ENCODE peak calls at places on chromosomes 11 and 22, in eight cellular contexts. One of them, this sample, is unnamed. For H3K4me1, the result is how much of the 10 kb centered on the place peaks cover.

GRCh38 chr11:125071831-125072209 is 8.7 kb downstream of the SLC37A2 start:
- DNase-seq in effector memory CD4-positive, alpha-beta T cell: no peak
- DNase-seq in IMR-90: no peak
- DNase-seq in cardiac muscle cell: no peak
- DNase-seq in left ventricle myocardium inferior: no peak
- DNase-seq in CD8-positive, alpha-beta T cell: no peak
- DNase-seq in ovary: no peak
- DNase-seq in pancreas: peak
- DNase-seq in this sample: no peak

GRCh38 chr22:27110985-27111451 is 453.6 kb downstream of the MIAT start:
- DNase-seq in effector memory CD4-positive, alpha-beta T cell: no peak
- DNase-seq in IMR-90: peak
- DNase-seq in cardiac muscle cell: peak
- DNase-seq in left ventricle myocardium inferior: no peak
- DNase-seq in CD8-positive, alpha-beta T cell: no peak
- DNase-seq in ovary: no peak
- DNase-seq in pancreas: no peak
- DNase-seq in this sample: no peak

GRCh38 chr11:120288021-120288420 is 37.1 kb upstream of the TLCD5 start:
- DNase-seq in effector memory CD4-positive, alpha-beta T cell: no peak
- DNase-seq in IMR-90: no peak
- DNase-seq in cardiac muscle cell: no peak
- DNase-seq in left ventricle myocardium inferior: no peak
- DNase-seq in CD8-positive, alpha-beta T cell: no peak
- DNase-seq in ovary: no peak
- DNase-seq in pancreas: no peak
- DNase-seq in this sample: no peak

GRCh38 chr22:46897246-46897623 is 134.8 kb downstream of the TBC1D22A start:
- DNase-seq in effector memory CD4-positive, alpha-beta T cell: no peak
- DNase-seq in IMR-90: no peak
- DNase-seq in cardiac muscle cell: no peak
- DNase-seq in left ventricle myocardium inferior: no peak
- DNase-seq in CD8-positive, alpha-beta T cell: no peak
- DNase-seq in ovary: no peak
- DNase-seq in pancreas: no peak
- DNase-seq in this sample: peak

GRCh38 chr11:66336234-66337102 is at the start of gene RIN1:
- DNase-seq in effector memory CD4-positive, alpha-beta T cell: peak
- DNase-seq in IMR-90: peak
- DNase-seq in cardiac muscle cell: peak
- DNase-seq in left ventricle myocardium inferior: no peak
- DNase-seq in CD8-positive, alpha-beta T cell: no peak
- DNase-seq in ovary: peak
- DNase-seq in pancreas: peak
- DNase-seq in this sample: no peak

GRCh38 chr11:21888814-21889213 is 304.1 kb upstream of the ANO5 start:
- DNase-seq in effector memory CD4-positive, alpha-beta T cell: no peak
- DNase-seq in IMR-90: no peak
- DNase-seq in cardiac muscle cell: no peak
- DNase-seq in left ventricle myocardium inferior: no peak
- DNase-seq in CD8-positive, alpha-beta T cell: no peak
- DNase-seq in ovary: no peak
- DNase-seq in pancreas: no peak
- DNase-seq in this sample: no peak

GRCh38 chr11:2436013-2436520 is 8.2 kb downstream of the TRPM5 start:
- DNase-seq in effector memory CD4-positive, alpha-beta T cell: no peak
- DNase-seq in IMR-90: no peak
- DNase-seq in cardiac muscle cell: no peak
- DNase-seq in left ventricle myocardium inferior: no peak
- DNase-seq in CD8-positive, alpha-beta T cell: no peak
- DNase-seq in ovary: peak
- DNase-seq in pancreas: no peak
- DNase-seq in this sample: no peak

GRCh38 chr11:134700101-134700640 is 288.1 kb upstream of the B3GAT1 start:
- DNase-seq in effector memory CD4-positive, alpha-beta T cell: no peak
- DNase-seq in IMR-90: no peak
- DNase-seq in cardiac muscle cell: no peak
- DNase-seq in left ventricle myocardium inferior: no peak
- DNase-seq in CD8-positive, alpha-beta T cell: no peak
- DNase-seq in ovary: no peak
- DNase-seq in pancreas: no peak
- DNase-seq in this sample: no peak

GRCh38 chr22:18000441-18001039 is 23.8 kb downstream of the MICAL3 start:
- DNase-seq in effector memory CD4-positive, alpha-beta T cell: peak
- DNase-seq in IMR-90: no peak
- DNase-seq in cardiac muscle cell: peak
- DNase-seq in left ventricle myocardium inferior: no peak
- DNase-seq in CD8-positive, alpha-beta T cell: peak
- DNase-seq in ovary: peak
- DNase-seq in pancreas: peak
- DNase-seq in this sample: peak

GRCh38 chr11:125886997-125887372 is 483 bp upstream of the HYLS1 start:
- DNase-seq in effector memory CD4-positive, alpha-beta T cell: no peak
- DNase-seq in IMR-90: no peak
- DNase-seq in cardiac muscle cell: peak
- DNase-seq in left ventricle myocardium inferior: peak
- DNase-seq in CD8-positive, alpha-beta T cell: no peak
- DNase-seq in ovary: no peak
- DNase-seq in pancreas: peak
- DNase-seq in this sample: peak

GRCh38 chr22:25495286-25495685 is 69.2 kb upstream of the GRK3 start:
- DNase-seq in effector memory CD4-positive, alpha-beta T cell: no peak
- DNase-seq in IMR-90: peak
- DNase-seq in cardiac muscle cell: no peak
- DNase-seq in left ventricle myocardium inferior: no peak
- DNase-seq in CD8-positive, alpha-beta T cell: no peak
- DNase-seq in ovary: no peak
- DNase-seq in pancreas: no peak
- DNase-seq in this sample: no peak

GRCh38 chr11:69297926-69298777 is 4.2 kb downstream of the MYEOV start:
- DNase-seq in effector memory CD4-positive, alpha-beta T cell: peak
- DNase-seq in IMR-90: peak
- DNase-seq in cardiac muscle cell: peak
- DNase-seq in left ventricle myocardium inferior: peak
- DNase-seq in CD8-positive, alpha-beta T cell: no peak
- DNase-seq in ovary: no peak
- DNase-seq in pancreas: no peak
- DNase-seq in this sample: peak

GRCh38 chr11:68828155-68828931 is 13.4 kb downstream of the CPT1A start:
- DNase-seq in effector memory CD4-positive, alpha-beta T cell: no peak
- DNase-seq in IMR-90: no peak
- DNase-seq in cardiac muscle cell: no peak
- DNase-seq in left ventricle myocardium inferior: peak
- DNase-seq in CD8-positive, alpha-beta T cell: no peak
- DNase-seq in ovary: no peak
- DNase-seq in pancreas: peak
- DNase-seq in this sample: peak

GRCh38 chr11:93775289-93775688 is 8.8 kb upstream of the MED17 start:
- DNase-seq in effector memory CD4-positive, alpha-beta T cell: no peak
- DNase-seq in IMR-90: no peak
- DNase-seq in cardiac muscle cell: peak
- DNase-seq in left ventricle myocardium inferior: no peak
- DNase-seq in CD8-positive, alpha-beta T cell: no peak
- DNase-seq in ovary: no peak
- DNase-seq in pancreas: no peak
- DNase-seq in this sample: no peak

GRCh38 chr22:42939941-42940653 is 74.9 kb downstream of the PACSIN2 start:
- DNase-seq in effector memory CD4-positive, alpha-beta T cell: no peak
- DNase-seq in IMR-90: peak
- DNase-seq in cardiac muscle cell: peak
- DNase-seq in left ventricle myocardium inferior: no peak
- DNase-seq in CD8-positive, alpha-beta T cell: no peak
- DNase-seq in ovary: no peak
- DNase-seq in pancreas: peak
- DNase-seq in this sample: no peak

GRCh38 chr22:25141994-25142620 is 57.6 kb upstream of the CRYBB3 start:
- DNase-seq in effector memory CD4-positive, alpha-beta T cell: no peak
- DNase-seq in IMR-90: no peak
- DNase-seq in cardiac muscle cell: no peak
- DNase-seq in left ventricle myocardium inferior: no peak
- DNase-seq in CD8-positive, alpha-beta T cell: no peak
- DNase-seq in ovary: no peak
- DNase-seq in pancreas: no peak
- DNase-seq in this sample: no peak

GRCh38 chr22:29226246-29226981 is 20.7 kb downstream of the EMID1 start:
- DNase-seq in effector memory CD4-positive, alpha-beta T cell: no peak
- DNase-seq in IMR-90: no peak
- DNase-seq in cardiac muscle cell: no peak
- DNase-seq in left ventricle myocardium inferior: no peak
- DNase-seq in CD8-positive, alpha-beta T cell: no peak
- DNase-seq in ovary: no peak
- DNase-seq in pancreas: no peak
- DNase-seq in this sample: no peak

GRCh38 chr11:126956664-126957063 is 43.9 kb downstream of the KIRREL3 start:
- DNase-seq in effector memory CD4-positive, alpha-beta T cell: no peak
- DNase-seq in IMR-90: no peak
- DNase-seq in cardiac muscle cell: no peak
- DNase-seq in left ventricle myocardium inferior: no peak
- DNase-seq in CD8-positive, alpha-beta T cell: no peak
- DNase-seq in ovary: no peak
- DNase-seq in pancreas: no peak
- DNase-seq in this sample: no peak

GRCh38 chr11:79198898-79199250 is 242.0 kb downstream of the TENM4 start:
- DNase-seq in effector memory CD4-positive, alpha-beta T cell: no peak
- DNase-seq in IMR-90: peak
- DNase-seq in cardiac muscle cell: peak
- DNase-seq in left ventricle myocardium inferior: no peak
- DNase-seq in CD8-positive, alpha-beta T cell: no peak
- DNase-seq in ovary: no peak
- DNase-seq in pancreas: no peak
- DNase-seq in this sample: no peak

GRCh38 chr11:69864589-69864929 is 45.3 kb upstream of the FGF3 start:
- DNase-seq in effector memory CD4-positive, alpha-beta T cell: no peak
- DNase-seq in IMR-90: no peak
- DNase-seq in cardiac muscle cell: no peak
- DNase-seq in left ventricle myocardium inferior: no peak
- DNase-seq in CD8-positive, alpha-beta T cell: no peak
- DNase-seq in ovary: no peak
- DNase-seq in pancreas: no peak
- DNase-seq in this sample: no peak

GRCh38 chr11:73325036-73325981 is 17.2 kb downstream of the ARHGEF17 start:
- DNase-seq in effector memory CD4-positive, alpha-beta T cell: no peak
- DNase-seq in IMR-90: peak
- DNase-seq in cardiac muscle cell: peak
- DNase-seq in left ventricle myocardium inferior: peak
- DNase-seq in CD8-positive, alpha-beta T cell: no peak
- DNase-seq in ovary: no peak
- DNase-seq in pancreas: no peak
- DNase-seq in this sample: no peak
- H3K27ac ChIP-seq in effector memory CD4-positive, alpha-beta T cell: no peak
- H3K27ac ChIP-seq in IMR-90: peak
- H3K27ac ChIP-seq in cardiac muscle cell: peak
- H3K27ac ChIP-seq in left ventricle myocardium inferior: peak
- H3K27ac ChIP-seq in CD8-positive, alpha-beta T cell: no peak
- H3K27ac ChIP-seq in ovary: peak
- H3K27ac ChIP-seq in pancreas: no peak
- H3K27ac ChIP-seq in this sample: peak

GRCh38 chr11:128205796-128206195 is 381.6 kb downstream of the ETS1 start:
- DNase-seq in effector memory CD4-positive, alpha-beta T cell: no peak
- DNase-seq in IMR-90: no peak
- DNase-seq in cardiac muscle cell: no peak
- DNase-seq in left ventricle myocardium inferior: no peak
- DNase-seq in CD8-positive, alpha-beta T cell: no peak
- DNase-seq in ovary: no peak
- DNase-seq in pancreas: no peak
- DNase-seq in this sample: no peak
- H3K4me1 ChIP-seq in effector memory CD4-positive, alpha-beta T cell: under half
- H3K4me1 ChIP-seq in IMR-90: under half
- H3K4me1 ChIP-seq in cardiac muscle cell: under half
- H3K4me1 ChIP-seq in left ventricle myocardium inferior: under half
- H3K4me1 ChIP-seq in CD8-positive, alpha-beta T cell: under half
- H3K4me1 ChIP-seq in ovary: under half
- H3K4me1 ChIP-seq in pancreas: under half
- H3K4me1 ChIP-seq in this sample: under half

GRCh38 chr11:6647282-6647679 is 8.3 kb downstream of the DCHS1 start:
- DNase-seq in effector memory CD4-positive, alpha-beta T cell: no peak
- DNase-seq in IMR-90: peak
- DNase-seq in cardiac muscle cell: peak
- DNase-seq in left ventricle myocardium inferior: peak
- DNase-seq in CD8-positive, alpha-beta T cell: no peak
- DNase-seq in ovary: no peak
- DNase-seq in pancreas: peak
- DNase-seq in this sample: no peak

GRCh38 chr11:6648505-6648904 is 7.1 kb downstream of the DCHS1 start:
- DNase-seq in effector memory CD4-positive, alpha-beta T cell: no peak
- DNase-seq in IMR-90: no peak
- DNase-seq in cardiac muscle cell: no peak
- DNase-seq in left ventricle myocardium inferior: no peak
- DNase-seq in CD8-positive, alpha-beta T cell: no peak
- DNase-seq in ovary: no peak
- DNase-seq in pancreas: no peak
- DNase-seq in this sample: no peak

GRCh38 chr11:6646040-6646439 is 9.6 kb downstream of the DCHS1 start:
- DNase-seq in effector memory CD4-positive, alpha-beta T cell: no peak
- DNase-seq in IMR-90: peak
- DNase-seq in cardiac muscle cell: peak
- DNase-seq in left ventricle myocardium inferior: peak
- DNase-seq in CD8-positive, alpha-beta T cell: no peak
- DNase-seq in ovary: no peak
- DNase-seq in pancreas: peak
- DNase-seq in this sample: no peak

GRCh38 chr11:6647836-6648235 is 7.8 kb downstream of the DCHS1 start:
- DNase-seq in effector memory CD4-positive, alpha-beta T cell: no peak
- DNase-seq in IMR-90: no peak
- DNase-seq in cardiac muscle cell: no peak
- DNase-seq in left ventricle myocardium inferior: no peak
- DNase-seq in CD8-positive, alpha-beta T cell: no peak
- DNase-seq in ovary: no peak
- DNase-seq in pancreas: no peak
- DNase-seq in this sample: no peak

DNA sequence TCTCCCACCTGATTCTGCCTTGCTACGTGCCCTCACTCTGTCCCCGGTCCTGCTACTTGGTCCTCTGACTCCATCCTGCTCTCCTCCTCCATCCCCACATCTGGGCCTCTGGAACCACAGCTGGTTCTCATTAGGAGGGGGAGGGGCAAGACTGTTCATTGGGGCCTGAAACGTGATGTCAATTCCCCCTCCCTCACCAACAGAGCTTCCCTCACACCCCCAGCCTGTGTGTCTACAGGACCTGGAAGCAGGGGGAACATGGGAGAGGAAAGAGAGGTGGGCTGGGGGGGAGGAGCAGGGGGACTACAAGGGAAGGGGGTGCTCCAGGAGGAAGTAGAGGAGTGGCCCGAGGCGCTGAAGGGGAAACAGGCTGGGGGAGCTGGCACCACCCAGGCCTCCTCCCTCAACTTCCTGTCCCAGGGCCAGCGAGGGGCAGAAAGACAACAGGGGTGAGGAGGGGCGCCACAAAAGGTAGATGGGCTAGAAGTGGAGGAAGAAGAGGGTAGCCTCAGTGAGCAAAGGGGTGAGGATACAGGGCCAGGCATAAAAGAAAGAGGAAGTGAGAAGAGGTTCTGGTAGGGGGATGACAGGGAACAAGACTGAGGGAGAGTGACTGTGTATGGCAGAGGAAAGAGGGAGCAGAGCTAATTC is 8.9 kb downstream of the DCHS1 start:
- DNase-seq in effector memory CD4-positive, alpha-beta T cell: no peak
- DNase-seq in IMR-90: peak
- DNase-seq in cardiac muscle cell: peak
- DNase-seq in left ventricle myocardium inferior: peak
- DNase-seq in CD8-positive, alpha-beta T cell: peak
- DNase-seq in ovary: peak
- DNase-seq in pancreas: no peak
- DNase-seq in this sample: no peak
- H3K27ac ChIP-seq in effector memory CD4-positive, alpha-beta T cell: peak
- H3K27ac ChIP-seq in IMR-90: peak
- H3K27ac ChIP-seq in cardiac muscle cell: no peak
- H3K27ac ChIP-seq in left ventricle myocardium inferior: peak
- H3K27ac ChIP-seq in CD8-positive, alpha-beta T cell: peak
- H3K27ac ChIP-seq in ovary: no peak
- H3K27ac ChIP-seq in pancreas: no peak
- H3K27ac ChIP-seq in this sample: no peak

GRCh38 chr11:75518204-75518549 is 7.6 kb downstream of the GDPD5 start:
- DNase-seq in effector memory CD4-positive, alpha-beta T cell: no peak
- DNase-seq in IMR-90: no peak
- DNase-seq in cardiac muscle cell: no peak
- DNase-seq in left ventricle myocardium inferior: no peak
- DNase-seq in CD8-positive, alpha-beta T cell: no peak
- DNase-seq in ovary: no peak
- DNase-seq in pancreas: no peak
- DNase-seq in this sample: no peak
- H3K4me1 ChIP-seq in effector memory CD4-positive, alpha-beta T cell: under half
- H3K4me1 ChIP-seq in IMR-90: under half
- H3K4me1 ChIP-seq in cardiac muscle cell: under half
- H3K4me1 ChIP-seq in left ventricle myocardium inferior: under half
- H3K4me1 ChIP-seq in CD8-positive, alpha-beta T cell: under half
- H3K4me1 ChIP-seq in ovary: under half
- H3K4me1 ChIP-seq in pancreas: under half
- H3K4me1 ChIP-seq in this sample: under half